ENCODE peak calls at places on chromosome 6, in ten cellular contexts. J, M, U, K, I, B, S, E, V and H are unnamed samples.

GRCh38 chr6:134714679-134715078 is 235.2 kb downstream of the ALDH8A1 start:
- DNase-seq in J (no peak), M (no peak), U (no peak), K (no peak), I (no peak), B (no peak), S (peak), E (no peak), V (no peak), H (no peak)

GRCh38 chr6:96836579-96837137 is 619 bp downstream of the GPR63 start:
- DNase-seq in J (no peak), M (no peak), U (no peak), K (no peak), I (no peak), B (no peak), S (no peak), E (no peak), V (peak), H (peak)

GRCh38 chr6:4703367-4703766 is 72.8 kb upstream of the CDYL start:
- DNase-seq in J (no peak), M (peak), U (no peak), K (no peak), I (peak), B (no peak), S (no peak), E (no peak), V (no peak), H (no peak)

GRCh38 chr6:44731485-44732095 is 344.1 kb downstream of the CDC5L start:
- DNase-seq in J (no peak), M (no peak), U (no peak), K (no peak), I (no peak), B (no peak), S (no peak), E (no peak), V (no peak), H (no peak)

GRCh38 chr6:32883789-32884188 is 29.8 kb downstream of the PSMB9 start:
- DNase-seq in J (no peak), M (no peak), U (no peak), K (no peak), I (peak), B (no peak), S (peak), E (no peak), V (no peak), H (no peak)

GRCh38 chr6:24426729-24427446 is 24.2 kb downstream of the MRS2 start:
- DNase-seq in J (no peak), M (no peak), U (no peak), K (no peak), I (no peak), B (no peak), S (no peak), E (no peak), V (no peak), H (no peak)

GRCh38 chr6:44176935-44177509 is 18.4 kb downstream of the CAPN11 start:
- DNase-seq in J (no peak), M (no peak), U (no peak), K (no peak), I (no peak), B (no peak), S (no peak), E (no peak), V (no peak), H (no peak)

GRCh38 chr6:35522660-35523658 is 10.3 kb upstream of the TULP1 start:
- DNase-seq in J (peak), M (peak), U (peak), K (peak), I (peak), B (no peak), S (peak), E (peak), V (peak), H (peak)

GRCh38 chr6:42449917-42450313 is 1.8 kb downstream of the TRERF1 start:
- DNase-seq in J (no peak), M (no peak), U (no peak), K (no peak), I (no peak), B (no peak), S (no peak), E (no peak), V (no peak), H (no peak)

GRCh38 chr6:41036601-41037000 is 2.4 kb downstream of the UNC5CL start:
- DNase-seq in J (no peak), M (no peak), U (no peak), K (no peak), I (no peak), B (no peak), S (no peak), E (no peak), V (no peak), H (no peak)

GRCh38 chr6:106913676-106914280 is 60.8 kb downstream of the CD24 start:
- DNase-seq in J (no peak), M (no peak), U (no peak), K (no peak), I (no peak), B (no peak), S (no peak), E (no peak), V (no peak), H (no peak)

GRCh38 chr6:91669154-91669903 is 1082.5 kb upstream of the MAP3K7 start:
- DNase-seq in J (no peak), M (no peak), U (no peak), K (peak), I (no peak), B (no peak), S (no peak), E (no peak), V (peak), H (peak)

GRCh38 chr6:29663300-29664039 is 6.6 kb downstream of the MOG start:
- DNase-seq in J (no peak), M (no peak), U (no peak), K (no peak), I (no peak), B (no peak), S (no peak), E (no peak), V (no peak), H (no peak)

GRCh38 chr6:1391692-1392309 is 2.4 kb downstream of the FOXF2 start:
- DNase-seq in J (no peak), M (no peak), U (no peak), K (no peak), I (no peak), B (no peak), S (no peak), E (no peak), V (no peak), H (no peak)

GRCh38 chr6:49606696-49607390 is 29.8 kb downstream of the RHAG start:
- DNase-seq in J (no peak), M (no peak), U (peak), K (no peak), I (peak), B (peak), S (no peak), E (peak), V (peak), H (peak)

GRCh38 chr6:46097381-46097780 is 32.4 kb upstream of the ENPP4 start:
- DNase-seq in J (no peak), M (no peak), U (no peak), K (no peak), I (no peak), B (no peak), S (no peak), E (no peak), V (no peak), H (no peak)

GRCh38 chr6:12103158-12103557 is 91.0 kb downstream of the HIVEP1 start:
- DNase-seq in J (no peak), M (no peak), U (no peak), K (no peak), I (no peak), B (no peak), S (no peak), E (no peak), V (no peak), H (no peak)

GRCh38 chr6:144364727-144365126 is 79.6 kb downstream of the UTRN start:
- DNase-seq in J (no peak), M (no peak), U (no peak), K (no peak), I (no peak), B (no peak), S (no peak), E (no peak), V (no peak), H (no peak)

GRCh38 chr6:156801712-156802111 is 24.5 kb downstream of the ARID1B start:
- DNase-seq in J (no peak), M (no peak), U (no peak), K (no peak), I (no peak), B (no peak), S (no peak), E (no peak), V (peak), H (no peak)

GRCh38 chr6:87641065-87641692 is 51.2 kb downstream of the ORC3 start:
- DNase-seq in J (no peak), M (no peak), U (no peak), K (no peak), I (peak), B (no peak), S (no peak), E (no peak), V (no peak), H (no peak)

GRCh38 chr6:51934098-51934497 is 153.3 kb downstream of the PKHD1 start:
- DNase-seq in J (no peak), M (no peak), U (no peak), K (no peak), I (no peak), B (no peak), S (no peak), E (no peak), V (no peak), H (no peak)

GRCh38 chr6:105424177-105424783 is 21.4 kb upstream of the PREP start:
- DNase-seq in J (peak), M (no peak), U (peak), K (no peak), I (peak), B (no peak), S (peak), E (peak), V (peak), H (no peak)